ENCODE peak calls at places on chromosomes 12 and 14, in six cellular contexts. D, W, N, C, P and L are unnamed samples.

GRCh38 chr12:76032043-76032981 is 736 bp upstream of the PHLDA1 start:
- DNase-seq in W (peak; percentile 75), D (no peak), C (peak; percentile 78), P (peak; percentile 75), N (peak; percentile 79), L (no peak)

GRCh38 chr14:70901218-70901772 is 6.0 kb upstream of the PCNX1 start:
- DNase-seq in D (no peak), W (no peak), N (no peak), P (peak; percentile 60), C (peak; percentile 49), L (no peak)

GRCh38 chr12:75550401-75550851 is 39.0 kb upstream of the KRR1 start:
- DNase-seq in D (no peak), P (peak; percentile 39), N (no peak), C (no peak), W (no peak), L (no peak)

GRCh38 chr14:105384041-105384557 is 14.2 kb upstream of the TEX22 start:
- DNase-seq in C (no peak), N (no peak), W (no peak), P (no peak), D (peak; percentile 68), L (no peak)

GRCh38 chr12:57498143-57498524 is 10.3 kb downstream of the MARS1 start:
- DNase-seq in C (no peak), P (no peak), W (no peak), N (peak; percentile 68), D (no peak), L (no peak)

GRCh38 chr14:104973215-104974145 is 4.7 kb downstream of the AHNAK2 start:
- DNase-seq in W (no peak), P (peak; percentile 95), N (no peak), C (peak; percentile 99), D (peak; percentile 93), L (peak; percentile 87)

GRCh38 chr14:72183631-72184030 is 251.4 kb downstream of the RGS6 start:
- DNase-seq in D (no peak), W (no peak), P (no peak), N (no peak), C (no peak), L (no peak)

GRCh38 chr12:12823308-12823707 is 10.2 kb downstream of the DDX47 start:
- DNase-seq in N (no peak), P (peak; percentile 80), D (no peak), W (no peak), C (no peak), L (no peak)

GRCh38 chr12:90741611-90742010 is 213.4 kb downstream of the CCER1 start:
- DNase-seq in P (no peak), C (peak; percentile 56), N (no peak), D (no peak), W (no peak), L (no peak)

GRCh38 chr14:103033744-103034143 is 23.6 kb downstream of the CDC42BPB start:
- DNase-seq in N (no peak), D (no peak), W (no peak), P (no peak), C (no peak), L (no peak)

GRCh38 chr14:32512813-32513212 is 183.7 kb downstream of the AKAP6 start:
- DNase-seq in D (no peak), W (no peak), C (peak; percentile 16), P (no peak), N (no peak), L (no peak)

GRCh38 chr12:7994731-7995205 is 37.7 kb upstream of the FOXJ2 start:
- DNase-seq in C (peak; percentile 91), D (no peak), W (no peak), N (peak; percentile 43), P (peak; percentile 79), L (no peak)

GRCh38 chr12:95633671-95634465 is 82.6 kb upstream of the USP44 start:
- DNase-seq in W (no peak), D (no peak), P (peak; percentile 39), N (no peak), C (peak; percentile 52), L (no peak)

GRCh38 chr14:101074124-101075024 is 170.9 kb upstream of the RTL1 start:
- DNase-seq in C (peak; percentile 41), D (peak; percentile 54), W (no peak), P (no peak), N (no peak), L (peak; percentile 44)

GRCh38 chr12:117071009-117071408 is 28.2 kb downstream of the TESC start:
- DNase-seq in P (no peak), N (no peak), W (no peak), C (no peak), D (no peak), L (no peak)

DNA sequence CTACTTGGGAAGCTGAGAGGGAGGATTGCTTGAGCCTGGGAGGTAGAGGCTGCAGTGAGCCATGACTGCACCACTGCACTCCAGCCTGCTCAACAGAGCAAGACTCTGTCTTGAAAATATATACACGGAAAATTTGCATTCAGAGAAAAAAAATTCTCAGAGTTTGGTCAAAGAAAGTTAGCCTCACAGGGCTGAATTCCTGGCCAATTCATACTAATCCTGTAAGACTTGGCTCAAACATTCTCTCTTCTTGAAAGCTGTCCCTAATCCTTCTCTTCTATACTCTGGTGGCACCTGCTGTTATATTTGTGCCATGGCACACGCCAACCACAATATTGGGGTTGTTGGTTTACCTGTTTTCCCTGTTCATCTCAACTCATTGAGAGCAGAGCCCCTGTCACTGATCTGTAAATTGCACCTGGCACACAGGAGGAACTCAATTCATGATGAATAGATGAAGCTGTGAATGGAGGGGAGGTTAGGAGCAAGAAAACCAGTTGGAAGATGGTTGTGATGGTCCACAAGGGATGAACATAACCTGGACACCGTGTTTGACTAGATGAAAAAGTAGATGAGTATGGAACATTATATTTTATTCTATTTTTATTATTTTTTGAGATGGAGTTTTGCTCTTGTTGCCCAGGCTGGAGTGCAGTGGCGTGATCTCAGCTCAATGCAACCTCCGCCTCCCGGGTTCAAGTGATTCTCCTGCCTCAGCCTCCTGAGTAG is 36.8 kb upstream of the SPTSSA start:
- DNase-seq in N (peak; percentile 46), P (peak; percentile 37), W (no peak), D (no peak), C (no peak), L (no peak)
- TF ChIP-seq CTCF in N (peak; percentile 64), P (peak; percentile 26), W (peak; percentile 38), D (peak; percentile 43), C (peak; percentile 22), L (peak; percentile 53)

DNA sequence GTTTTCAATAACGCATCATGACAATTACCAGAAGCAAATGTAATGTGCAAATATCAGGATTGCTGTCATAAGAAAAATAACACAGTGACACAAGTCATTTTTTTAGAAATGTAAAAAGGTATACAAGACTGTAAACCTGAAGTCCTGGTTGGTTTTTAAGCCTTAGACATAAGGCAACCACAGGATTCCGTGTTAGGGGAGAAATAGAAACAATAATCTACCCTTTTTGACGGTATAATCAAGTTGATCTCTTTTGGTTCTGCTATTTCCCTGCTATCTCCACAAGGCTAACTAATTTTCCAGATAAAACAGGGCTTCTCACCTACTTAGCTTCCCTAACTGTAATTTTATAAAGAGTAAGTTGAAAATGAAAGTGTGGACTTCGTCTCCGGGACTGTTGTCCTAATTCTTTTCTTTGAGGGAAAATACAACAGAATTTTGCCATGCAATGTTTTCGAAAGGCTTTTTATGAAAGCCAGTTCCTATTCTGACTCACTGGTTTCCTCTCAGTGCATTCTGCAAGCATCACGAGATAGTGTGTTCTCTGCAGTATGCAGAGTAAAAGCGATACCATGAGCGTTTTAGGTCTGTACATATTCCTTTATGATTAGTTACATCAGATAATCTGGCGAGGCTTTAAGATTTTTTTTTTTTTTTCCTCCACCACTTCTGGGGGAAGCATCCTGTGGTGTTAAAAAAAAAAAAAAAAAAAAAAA is 10.6 kb downstream of the MYO1H start:
- DNase-seq in P (peak; percentile 59), C (no peak), W (no peak), D (no peak), N (no peak), L (no peak)
- H3K4me3 ChIP-seq in P (peak overlapping the region; percentile 45), C (no peak overlapping the region), W (no peak overlapping the region), D (no peak overlapping the region), N (no peak overlapping the region), L (peak overlapping the region; percentile 3)

DNA sequence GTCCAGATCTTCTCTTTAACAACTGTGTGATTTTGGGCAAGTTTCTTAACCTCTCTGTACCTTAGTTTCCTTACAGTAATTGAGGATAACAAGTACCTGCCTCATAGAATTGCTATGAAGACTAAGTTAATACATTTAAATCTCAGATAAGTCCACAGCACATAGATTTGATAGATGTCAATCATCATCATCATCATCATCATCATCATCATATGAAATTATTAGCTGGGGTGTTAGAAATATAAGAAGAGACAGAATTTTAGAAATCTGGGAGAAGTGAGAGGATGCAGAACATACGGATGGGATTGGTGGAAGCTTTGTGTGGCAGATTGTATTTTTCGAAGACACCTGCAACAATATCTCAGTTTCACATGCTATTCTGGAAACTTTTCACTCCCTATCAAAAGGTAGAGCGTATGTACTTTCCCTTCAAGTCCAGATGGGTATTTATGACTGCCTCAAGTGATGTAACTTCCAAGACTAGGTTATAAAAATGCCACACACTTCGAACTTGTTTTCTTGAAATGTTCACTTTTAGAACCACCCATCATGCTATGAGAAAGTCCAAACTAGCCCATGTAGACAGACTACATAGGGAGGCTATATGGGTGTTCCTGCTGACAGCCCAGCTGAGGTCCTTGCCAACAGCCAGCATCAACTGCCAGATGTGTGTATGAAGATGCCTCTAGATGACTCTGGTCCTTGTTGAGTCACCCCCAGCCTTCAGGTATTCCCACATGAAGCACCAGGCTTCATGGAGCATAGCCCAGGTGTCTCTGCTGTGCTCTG is 20.6 kb upstream of the SDR39U1 start:
- DNase-seq in W (no peak), P (no peak), D (no peak), C (no peak), N (no peak), L (no peak)
- TF ChIP-seq CTCF in W (no peak), P (no peak), D (no peak), C (no peak), N (no peak), L (no peak)

GRCh38 chr12:124683725-124684124 is 116.3 kb upstream of the NCOR2 start:
- DNase-seq in P (no peak), N (no peak), C (no peak), D (no peak), W (no peak), L (no peak)

GRCh38 chr12:124684496-124684895 is 117.1 kb upstream of the NCOR2 start:
- DNase-seq in C (no peak), D (no peak), P (no peak), W (no peak), N (no peak), L (no peak)

GRCh38 chr12:124685689-124685993 is 118.2 kb upstream of the NCOR2 start:
- DNase-seq in D (no peak), W (no peak), N (no peak), C (no peak), P (no peak), L (no peak)

GRCh38 chr12:124686001-124686884 is 118.8 kb upstream of the NCOR2 start:
- DNase-seq in P (peak; percentile 57), N (no peak), C (peak; percentile 72), W (peak; percentile 58), D (no peak), L (no peak)

DNA sequence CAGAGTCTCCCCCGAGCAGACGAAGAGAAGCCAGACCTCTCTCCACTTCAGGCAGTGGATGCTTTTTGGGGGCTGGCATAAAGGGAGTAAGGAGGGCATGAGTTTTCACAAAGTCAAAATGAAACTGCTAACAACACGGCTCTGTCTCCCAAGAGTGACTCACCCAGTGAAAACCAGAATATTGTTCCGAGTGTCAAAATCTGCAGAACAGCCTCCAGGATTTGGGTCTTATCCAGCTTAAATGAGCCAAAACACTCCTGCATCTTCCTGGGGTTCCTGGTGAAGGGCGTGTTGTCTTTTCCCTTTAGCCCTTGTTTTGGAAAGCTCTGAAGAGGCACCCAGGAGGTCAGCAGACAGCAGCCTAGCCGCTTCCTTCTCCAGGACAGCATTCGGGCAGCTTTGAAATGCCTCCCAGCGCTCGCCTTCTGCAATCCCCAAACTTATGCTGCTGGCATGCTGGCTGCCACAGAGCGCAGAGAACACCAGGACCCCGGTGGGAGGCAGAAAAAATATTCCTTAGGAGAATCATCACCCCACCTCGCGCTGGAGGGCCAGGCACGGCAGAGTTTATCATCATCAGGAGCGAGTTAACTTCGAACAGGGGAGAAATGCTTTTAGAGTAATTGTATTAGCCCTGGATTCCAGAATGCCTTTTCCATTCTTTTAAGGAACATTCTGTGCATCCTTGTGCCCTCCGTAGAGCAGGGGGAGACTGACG is 117.7 kb upstream of the NCOR2 start:
- DNase-seq in N (no peak), P (peak; percentile 88), W (no peak), D (no peak), C (peak; percentile 82), L (no peak)
- H3K4me3 ChIP-seq in N (no peak overlapping the region), P (peak overlapping the region; percentile 11), W (no peak overlapping the region), D (no peak overlapping the region), C (peak overlapping the region; percentile 34), L (peak overlapping the region; percentile 7)